ENCODE peak calls at places on chromosomes 11 and 22, in five cellular contexts. Y is fibroblast of pulmonary artery, I is fibroblast of lung, V is endothelial cell, G is mesothelial cell of epicardium. D is an unnamed sample.

GRCh38 chr11:1356007-1356435 is 33.7 kb upstream of the BRSK2 start:
- DNase-seq in Y (peak), I (no peak), V (no peak), G (no peak), D (no peak)

GRCh38 chr11:72222106-72222891 is 2.3 kb upstream of the INPPL1 start:
- DNase-seq in Y (no peak), I (no peak), V (no peak), G (no peak), D (no peak)

GRCh38 chr22:50184004-50184461 is 1.7 kb upstream of the TRABD start:
- DNase-seq in Y (peak), I (peak), V (no peak), G (no peak), D (no peak)

GRCh38 chr22:46009730-46010129 is 32.8 kb upstream of the WNT7B start:
- DNase-seq in Y (no peak), I (no peak), V (no peak), G (no peak), D (no peak)

GRCh38 chr22:41563051-41563711 is 2.4 kb downstream of the CSDC2 start:
- DNase-seq in Y (peak), I (peak), V (no peak), G (no peak), D (no peak)

GRCh38 chr11:827146-827860 is 416 bp upstream of the CRACR2B start:
- DNase-seq in Y (no peak), I (no peak), V (peak), G (no peak), D (no peak)

GRCh38 chr11:128814856-128815705 is 52.0 kb downstream of the KCNJ1 start:
- DNase-seq in Y (peak), I (peak), V (peak), G (no peak), D (no peak)

GRCh38 chr11:20126724-20127123 is 33.6 kb downstream of the DBX1 start:
- DNase-seq in Y (no peak), I (peak), V (no peak), G (no peak), D (no peak)

GRCh38 chr11:35932641-35933571 is 11.0 kb upstream of the LDLRAD3 start:
- DNase-seq in Y (peak), I (peak), V (no peak), G (no peak), D (no peak)

GRCh38 chr22:26763633-26764295 is 106.4 kb downstream of the MIAT start:
- DNase-seq in Y (peak), I (peak), V (no peak), G (no peak), D (no peak)

GRCh38 chr11:70399681-70400112 is 1.4 kb downstream of the CTTN start:
- DNase-seq in Y (peak), I (peak), V (peak), G (no peak), D (no peak)

GRCh38 chr11:70606951-70607330 is 208.6 kb downstream of the CTTN start:
- DNase-seq in Y (no peak), I (no peak), V (no peak), G (no peak), D (no peak)

GRCh38 chr11:5809905-5810792 is 1.4 kb downstream of the OR52N2 start:
- DNase-seq in Y (no peak), I (no peak), V (peak), G (no peak), D (no peak)

GRCh38 chr11:63769044-63769718 is 606 bp upstream of the ZFTA start:
- DNase-seq in Y (peak), I (peak), V (peak), G (peak), D (no peak)

GRCh38 chr11:31882951-31883392 is 71.8 kb upstream of the PAX6 start:
- DNase-seq in Y (no peak), I (peak), V (no peak), G (no peak), D (no peak)

GRCh38 chr11:116513894-116514293 is 258.9 kb downstream of the BUD13 start:
- DNase-seq in Y (peak), I (peak), V (peak), G (no peak), D (no peak)

GRCh38 chr11:112085822-112086421 is 634 bp downstream of the TIMM8B start:
- DNase-seq in Y (peak), I (peak), V (no peak), G (no peak), D (no peak)

GRCh38 chr11:114219559-114220349 is 76.4 kb upstream of the NNMT start:
- DNase-seq in Y (peak), I (peak), V (no peak), G (no peak), D (no peak)

GRCh38 chr11:72589802-72590761 is 84.1 kb downstream of the PDE2A start:
- DNase-seq in Y (peak), I (peak), V (peak), G (peak), D (no peak)

GRCh38 chr11:115941481-115941993 is 437.3 kb upstream of the CADM1 start:
- DNase-seq in Y (peak), I (peak), V (no peak), G (no peak), D (no peak)

GRCh38 chr11:73577496-73577917 is 20.4 kb downstream of the FAM168A start:
- DNase-seq in Y (no peak), I (peak), V (no peak), G (no peak), D (no peak)

GRCh38 chr11:123576501-123576900 is 77.9 kb downstream of the SCN3B start:
- DNase-seq in Y (no peak), I (no peak), V (no peak), G (no peak), D (no peak)

GRCh38 chr11:1338201-1339065 is 29.0 kb upstream of the TOLLIP start:
- DNase-seq in Y (no peak), I (no peak), V (no peak), G (no peak), D (no peak)

GRCh38 chr22:43777204-43777671 is 34.9 kb downstream of the EFCAB6 start:
- DNase-seq in Y (peak), I (peak), V (peak), G (no peak), D (no peak)

GRCh38 chr11:63920870-63921417 is 4.0 kb upstream of the RCOR2 start:
- DNase-seq in Y (no peak), I (no peak), V (peak), G (no peak), D (no peak)

GRCh38 chr11:8863838-8864237 is 47.2 kb upstream of the AKIP1 start:
- DNase-seq in Y (peak), I (peak), V (no peak), G (no peak), D (no peak)

GRCh38 chr11:95076416-95076815 is 9.7 kb downstream of the SRSF8 start:
- DNase-seq in Y (peak), I (peak), V (no peak), G (no peak), D (no peak)

GRCh38 chr11:34308821-34309585 is 48.8 kb downstream of the ABTB2 start:
- DNase-seq in Y (peak), I (peak), V (no peak), G (no peak), D (no peak)

GRCh38 chr11:119306373-119306890 is 10.5 kb downstream of the MCAM start:
- DNase-seq in Y (peak), I (peak), V (no peak), G (no peak), D (no peak)

GRCh38 chr11:119305556-119306372 is 11.2 kb downstream of the MCAM start:
- DNase-seq in Y (no peak), I (no peak), V (no peak), G (no peak), D (no peak)

GRCh38 chr11:119309411-119309810 is 7.5 kb downstream of the MCAM start:
- DNase-seq in Y (no peak), I (no peak), V (no peak), G (no peak), D (no peak)

GRCh38 chr11:119307974-119308373 is 9.0 kb downstream of the MCAM start:
- DNase-seq in Y (no peak), I (no peak), V (no peak), G (no peak), D (no peak)

DNA sequence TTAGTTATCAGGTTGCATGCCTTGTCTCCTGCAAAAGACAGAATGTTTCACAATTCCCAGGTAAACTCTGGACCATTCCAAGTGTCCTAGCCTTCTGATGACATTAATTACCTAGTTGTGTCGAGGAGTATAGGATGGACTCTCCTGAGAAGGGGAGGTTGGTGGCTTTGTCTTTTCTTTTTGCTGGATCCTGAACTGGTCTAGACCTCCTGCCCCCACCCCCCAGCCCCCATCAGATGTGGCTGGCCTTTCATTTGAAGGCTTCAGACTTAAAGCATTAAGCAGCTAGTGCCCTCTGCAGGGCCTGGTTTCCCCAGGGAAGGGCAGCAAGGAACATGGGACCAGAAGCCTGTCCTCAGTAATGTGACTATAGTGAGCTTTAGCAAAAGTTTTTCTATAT is 9.7 kb downstream of the MCAM start:
- DNase-seq in Y (no peak), I (no peak), V (no peak), G (no peak), D (no peak)
- TF ChIP-seq CTCF in Y (peak), I (no peak), V (no peak), G (no peak), D (no peak)

GRCh38 chr11:121465709-121466062 is 12.9 kb upstream of the SORL1-AS1 start:
- DNase-seq in Y (no peak), I (no peak), V (no peak), G (no peak), D (no peak)
- TF ChIP-seq CTCF in Y (no peak), I (no peak), V (no peak), G (no peak), D (peak)

DNA sequence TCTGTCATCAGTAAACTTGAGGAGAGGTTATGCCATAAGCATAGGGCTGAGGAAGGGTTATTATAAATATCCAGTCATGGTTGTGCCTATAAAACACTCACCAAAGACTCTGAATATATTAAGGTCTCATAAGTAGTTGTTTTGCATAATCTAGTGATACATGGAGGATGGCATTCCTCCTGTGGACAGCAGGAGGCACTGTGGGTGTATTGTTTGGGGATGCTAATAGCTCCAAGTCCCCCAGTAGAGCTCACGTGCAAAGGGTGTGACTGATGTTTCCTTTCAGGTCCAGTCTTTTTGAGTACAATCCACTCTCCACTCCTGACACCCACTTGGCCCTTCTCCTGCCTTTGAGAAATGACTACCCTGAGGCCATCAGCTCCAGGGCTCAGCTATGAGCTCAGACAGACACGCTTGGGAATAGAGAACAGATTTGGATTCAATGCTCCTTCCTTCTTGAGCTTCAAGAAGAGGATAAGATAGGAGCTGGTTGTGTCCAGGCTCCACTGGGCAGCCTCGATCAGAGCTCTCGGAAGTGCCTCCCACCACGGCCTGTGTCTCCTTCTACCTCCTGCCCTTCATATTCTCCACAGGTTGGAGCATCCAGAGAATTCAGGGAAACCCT is 85.2 kb upstream of the IGLL5 start:
- DNase-seq in Y (no peak), I (no peak), V (no peak), G (no peak), D (no peak)
- TF ChIP-seq CTCF in Y (peak), I (no peak), V (no peak), G (no peak), D (no peak)

GRCh38 chr11:75450826-75451783 is 18.1 kb upstream of the KLHL35 start:
- DNase-seq in Y (no peak), I (no peak), V (peak), G (no peak), D (no peak)
- TF ChIP-seq CTCF in Y (peak), I (peak), V (peak), G (peak), D (no peak)

GRCh38 chr22:19896665-19897355 is 42.1 kb upstream of the GNB1L start:
- DNase-seq in Y (no peak), I (no peak), V (no peak), G (no peak), D (no peak)
- TF ChIP-seq CTCF in Y (no peak), I (no peak), V (no peak), G (no peak), D (no peak)

GRCh38 chr11:54558919-54559318 is 44.9 kb downstream of the OR4C46 start:
- DNase-seq in Y (no peak), I (no peak), V (no peak), G (no peak), D (no peak)
- TF ChIP-seq CTCF in Y (no peak), I (no peak), V (no peak), G (no peak), D (no peak)

GRCh38 chr11:66881436-66881835 is 24.6 kb downstream of the LRFN4 start:
- DNase-seq in Y (no peak), I (no peak), V (no peak), G (no peak), D (no peak)
- TF ChIP-seq CTCF in Y (no peak), I (no peak), V (no peak), G (no peak), D (no peak)

GRCh38 chr22:24420977-24421343 is 6.4 kb upstream of the ADORA2A start:
- DNase-seq in Y (no peak), I (no peak), V (no peak), G (no peak), D (no peak)

GRCh38 chr22:24422078-24422665 is 5.2 kb upstream of the ADORA2A start:
- DNase-seq in Y (no peak), I (no peak), V (no peak), G (no peak), D (no peak)

GRCh38 chr22:24419480-24419860 is 7.9 kb upstream of the ADORA2A start:
- DNase-seq in Y (no peak), I (no peak), V (no peak), G (no peak), D (no peak)

GRCh38 chr22:24420072-24420976 is 7.1 kb upstream of the ADORA2A start:
- DNase-seq in Y (no peak), I (no peak), V (peak), G (no peak), D (no peak)

GRCh38 chr22:24421428-24421931 is 5.9 kb upstream of the ADORA2A start:
- DNase-seq in Y (no peak), I (no peak), V (no peak), G (no peak), D (no peak)
- TF ChIP-seq CTCF in Y (no peak), I (no peak), V (peak), G (peak), D (no peak)

GRCh38 chr11:2509481-2510001 is 64.7 kb downstream of the KCNQ1 start:
- DNase-seq in Y (no peak), I (no peak), V (no peak), G (no peak), D (no peak)
- TF ChIP-seq CTCF in Y (no peak), I (no peak), V (no peak), G (no peak), D (no peak)